ENCODE peak calls at places on chromosomes 7 and 10, in four cellular contexts. W is anterior cingulate cortex; D is stimulated activated CD4-positive, alpha-beta T cell treated with anti-CD3 and anti-CD28 coated beads, Interleukin-15, amount 100 ng/mL, for 1 hour; P is stimulated activated CD8-positive, alpha-beta memory T cell treated with anti-CD3 and anti-CD28 coated beads, Interleukin-7, amount 100 ng/mL, for 24 hours. T is an unnamed sample.

GRCh38 chr10:47238331-47239095 is 61.5 kb upstream of the GDF10 start:
- DNase-seq in W (no peak), D (no peak), P (no peak), T (no peak)

GRCh38 chr7:47551550-47552121 is 30.3 kb downstream of the TNS3 start:
- DNase-seq in W (no peak), D (no peak), P (no peak), T (no peak)

GRCh38 chr7:101681170-101682007 is 52.3 kb upstream of the MYL10 start:
- DNase-seq in W (peak), D (no peak), P (no peak), T (peak)

GRCh38 chr10:60289800-60290199 is 99.9 kb downstream of the ANK3 start:
- DNase-seq in W (no peak), D (no peak), P (no peak), T (no peak)

GRCh38 chr7:10789170-10789569 is 184.5 kb upstream of the PHF14 start:
- DNase-seq in W (no peak), D (no peak), P (no peak), T (no peak)

GRCh38 chr10:66378117-66378876 is 547.5 kb upstream of the LRRTM3 start:
- DNase-seq in W (no peak), D (no peak), P (no peak), T (peak)

GRCh38 chr7:152522551-152522950 is 86.7 kb upstream of the KMT2C start:
- DNase-seq in W (no peak), D (no peak), P (no peak), T (no peak)

GRCh38 chr10:86670876-86671275 is 2.6 kb downstream of the LDB3 start:
- DNase-seq in W (no peak), D (no peak), P (no peak), T (no peak)

GRCh38 chr10:31242902-31243301 is 76.1 kb upstream of the ZEB1 start:
- DNase-seq in W (no peak), D (peak), P (peak), T (peak)

GRCh38 chr7:3267928-3268690 is 32.9 kb upstream of the SDK1 start:
- DNase-seq in W (no peak), D (no peak), P (no peak), T (peak)

GRCh38 chr10:118763202-118763988 is 8.6 kb upstream of the CACUL1 start:
- DNase-seq in W (no peak), D (no peak), P (no peak), T (no peak)

GRCh38 chr7:36570508-36571219 is 153.6 kb downstream of the AOAH start:
- DNase-seq in W (no peak), D (no peak), P (no peak), T (no peak)

GRCh38 chr7:76074972-76075370 is 27.1 kb downstream of the MDH2 start:
- DNase-seq in W (no peak), D (no peak), P (no peak), T (no peak)

T was measured in PC-3.